ENCODE peak calls at places on chromosome 4, in seven cellular contexts. F is SK-N-SH, I is Panc1, O is HCT116, R is HepG2, E is H1, K is K562. B is an unnamed sample.

GRCh38 chr4:161252520-161253141 is 911.2 kb downstream of the FSTL5 start:
- DNase-seq in F (no peak), I (peak), O (peak), R (peak), E (no peak), K (peak), B (peak)

GRCh38 chr4:153209410-153209809 is 5.2 kb downstream of the TRIM2 start:
- DNase-seq in F (no peak), I (no peak), O (no peak), R (peak), E (no peak), K (no peak), B (no peak)

GRCh38 chr4:140052050-140052449 is 101.9 kb downstream of the MAML3 start:
- DNase-seq in F (no peak), I (peak), O (peak), R (peak), E (no peak), K (peak), B (no peak)

GRCh38 chr4:38069271-38069760 is 109.1 kb downstream of the PTTG2 start:
- DNase-seq in F (peak), I (no peak), O (no peak), R (no peak), E (no peak), K (peak), B (no peak)

GRCh38 chr4:54065282-54066087 is 1.1 kb upstream of the CHIC2 start:
- DNase-seq in F (no peak), I (no peak), O (no peak), R (no peak), E (no peak), K (peak), B (no peak)

GRCh38 chr4:11469900-11470708 is 41.4 kb upstream of the HS3ST1 start:
- DNase-seq in F (no peak), I (no peak), O (no peak), R (no peak), E (no peak), K (no peak), B (peak)

GRCh38 chr4:109065006-109065405 is 237.5 kb downstream of the COL25A1 start:
- DNase-seq in F (no peak), I (no peak), O (no peak), R (no peak), E (no peak), K (no peak), B (no peak)

GRCh38 chr4:37389967-37390580 is 145.5 kb downstream of the NWD2 start:
- DNase-seq in F (peak), I (peak), O (peak), R (peak), E (no peak), K (peak), B (no peak)

GRCh38 chr4:112916868-112917267 is 132.6 kb upstream of the ANK2 start:
- DNase-seq in F (no peak), I (no peak), O (no peak), R (no peak), E (no peak), K (no peak), B (no peak)

GRCh38 chr4:6560416-6561172 is 14.4 kb upstream of the MAN2B2 start:
- DNase-seq in F (no peak), I (no peak), O (no peak), R (no peak), E (no peak), K (no peak), B (no peak)

GRCh38 chr4:156571146-156571545 is 400.5 kb downstream of the PDGFC start:
- DNase-seq in F (no peak), I (no peak), O (no peak), R (no peak), E (no peak), K (no peak), B (no peak)

GRCh38 chr4:182179105-182179504 is 64.1 kb upstream of the TENM3 start:
- DNase-seq in F (peak), I (no peak), O (no peak), R (no peak), E (no peak), K (no peak), B (no peak)

GRCh38 chr4:48755287-48755686 is 24.8 kb downstream of the FRYL start:
- DNase-seq in F (no peak), I (no peak), O (no peak), R (no peak), E (no peak), K (no peak), B (no peak)

GRCh38 chr4:24650849-24651248 is 66.5 kb upstream of the DHX15 start:
- DNase-seq in F (no peak), I (no peak), O (no peak), R (no peak), E (no peak), K (no peak), B (no peak)

GRCh38 chr4:8199594-8200301 is 658 bp downstream of the SH3TC1 start:
- DNase-seq in F (no peak), I (no peak), O (no peak), R (no peak), E (no peak), K (no peak), B (no peak)

GRCh38 chr4:23945521-23946017 is 55.7 kb upstream of the PPARGC1A start:
- DNase-seq in F (no peak), I (no peak), O (no peak), R (peak), E (no peak), K (no peak), B (no peak)

GRCh38 chr4:184147858-184148799 is 69.5 kb downstream of the ENPP6 start:
- DNase-seq in F (no peak), I (no peak), O (no peak), R (no peak), E (no peak), K (no peak), B (no peak)

GRCh38 chr4:24763631-24764302 is 31.6 kb upstream of the SOD3 start:
- DNase-seq in F (no peak), I (no peak), O (no peak), R (no peak), E (no peak), K (no peak), B (no peak)

GRCh38 chr4:100189820-100190642 is at the start of gene DDIT4L:
- DNase-seq in F (peak), I (no peak), O (peak), R (no peak), E (no peak), K (peak), B (no peak)

GRCh38 chr4:128768373-128768996 is 41.0 kb upstream of the JADE1 start:
- DNase-seq in F (no peak), I (no peak), O (no peak), R (no peak), E (no peak), K (peak), B (no peak)

DNA sequence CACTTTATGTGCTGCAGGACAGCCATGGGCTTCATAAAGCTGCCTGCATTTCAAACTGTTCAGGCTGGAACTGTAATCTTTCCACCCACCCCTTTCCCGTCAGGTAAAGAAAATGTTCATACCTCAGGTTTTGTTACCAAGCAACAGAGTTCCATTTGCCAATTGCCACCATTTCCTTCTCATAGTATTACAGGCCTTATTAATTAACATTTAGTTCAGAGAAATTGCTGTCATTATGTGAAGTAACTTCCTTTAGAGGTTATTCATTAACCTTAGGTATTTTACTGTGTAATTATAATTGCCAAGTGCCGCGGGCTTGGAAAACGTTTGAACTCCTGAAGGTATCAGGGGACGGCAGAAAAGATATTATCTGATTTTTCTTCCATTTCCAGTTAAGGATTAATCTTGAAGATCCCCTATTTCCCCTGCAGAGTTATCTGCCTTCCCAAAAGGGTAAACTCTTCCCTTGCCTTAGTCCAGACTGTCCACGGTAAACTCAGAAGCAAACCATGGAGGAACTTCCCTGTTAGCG is 149.6 kb downstream of the SPRY1 start:
- DNase-seq in F (peak), I (no peak), O (no peak), R (peak), E (no peak), K (no peak), B (no peak)
- TF ChIP-seq SIN3A in F (no peak), I (no peak), O (no peak), R (no peak), E (no peak), K (no peak), B (no peak)

DNA sequence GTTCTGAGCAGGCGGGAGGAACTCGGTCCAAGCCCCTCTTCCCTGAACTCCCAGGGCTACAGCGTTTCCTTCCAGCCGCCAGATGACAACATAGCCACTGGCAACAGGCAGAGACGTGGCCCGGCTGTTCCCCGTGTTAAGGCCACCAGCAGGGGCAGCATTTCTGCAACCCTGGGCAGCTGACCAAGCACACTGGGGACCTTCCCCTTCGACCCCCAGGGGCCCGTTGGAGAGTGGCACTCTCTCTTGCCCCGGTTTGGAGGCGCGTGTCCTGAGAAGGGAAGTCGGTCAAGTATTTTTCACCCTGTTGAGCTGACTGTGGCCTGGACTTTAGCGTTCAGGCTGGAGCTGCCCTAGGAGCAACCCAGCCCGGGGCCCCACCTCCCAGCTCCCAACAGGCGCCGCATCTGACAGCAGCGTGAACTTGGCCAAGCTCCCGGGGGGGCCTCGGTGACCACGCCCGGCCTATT is 37.6 kb downstream of the ZBTB49 start:
- DNase-seq in F (peak), I (no peak), O (no peak), R (peak), E (peak), K (peak), B (no peak)
- TF ChIP-seq SIN3A in F (no peak), I (no peak), O (no peak), R (no peak), E (peak), K (no peak), B (no peak)

GRCh38 chr4:40621592-40622512 is 7.8 kb downstream of the RBM47 start:
- DNase-seq in F (no peak), I (peak), O (peak), R (peak), E (peak), K (peak), B (peak)
- TF ChIP-seq SIN3A in F (no peak), I (no peak), O (peak), R (no peak), E (no peak), K (no peak), B (no peak)

GRCh38 chr4:59179372-59179771 is 2020.8 kb upstream of the ADGRL3 start:
- DNase-seq in F (no peak), I (no peak), O (no peak), R (no peak), E (no peak), K (no peak), B (no peak)

GRCh38 chr4:59180969-59181368 is 2019.2 kb upstream of the ADGRL3 start:
- DNase-seq in F (no peak), I (no peak), O (no peak), R (no peak), E (no peak), K (no peak), B (no peak)

GRCh38 chr4:59175588-59175987 is 2024.5 kb upstream of the ADGRL3 start:
- DNase-seq in F (no peak), I (no peak), O (no peak), R (no peak), E (no peak), K (no peak), B (no peak)

DNA sequence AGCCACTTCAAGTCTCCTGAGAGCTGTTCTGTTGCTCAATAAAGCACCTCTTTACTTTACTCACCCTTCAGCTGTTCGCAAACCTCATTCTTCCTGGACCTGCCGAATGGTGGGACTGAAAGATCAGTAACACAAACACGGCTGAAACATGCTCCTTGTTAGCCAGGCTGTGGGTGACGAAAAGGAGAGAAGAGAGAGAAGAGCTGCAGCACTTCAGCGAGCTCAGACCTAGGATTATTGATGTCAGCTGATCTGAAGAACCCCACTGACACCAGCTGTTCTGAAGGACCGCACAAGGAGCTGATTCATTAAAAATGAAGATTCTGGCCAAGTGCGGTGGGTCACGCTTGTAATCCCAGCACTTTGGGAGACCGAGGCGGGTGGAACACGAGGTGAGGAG is 2020.0 kb upstream of the ADGRL3 start:
- DNase-seq in F (no peak), I (no peak), O (no peak), R (no peak), E (no peak), K (no peak), B (no peak)
- TF ChIP-seq SIN3A in F (no peak), I (no peak), O (no peak), R (no peak), E (no peak), K (no peak), B (no peak)

DNA sequence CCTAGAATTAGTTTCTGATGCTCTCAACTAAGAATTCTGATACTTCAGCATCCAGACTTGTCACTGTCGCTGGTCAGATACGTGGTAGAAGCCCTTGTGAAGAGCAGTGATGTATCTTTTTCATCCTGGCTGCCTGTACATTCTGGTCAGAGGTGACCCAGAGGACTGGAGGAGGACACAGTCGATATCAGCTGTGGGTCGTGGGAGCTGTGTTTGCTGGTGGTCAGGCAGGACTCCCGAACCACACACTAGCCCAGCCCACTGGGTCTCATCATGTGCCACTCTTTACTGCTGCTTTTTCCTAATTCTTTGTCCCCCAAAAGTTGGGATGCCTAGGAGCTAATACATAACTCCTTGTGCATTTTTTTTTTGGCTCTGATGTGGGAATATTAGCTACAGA is 6.5 kb downstream of the DCUN1D4 start:
- DNase-seq in F (no peak), I (no peak), O (no peak), R (no peak), E (no peak), K (no peak), B (no peak)
- TF ChIP-seq SIN3A in F (no peak), I (no peak), O (no peak), R (no peak), E (no peak), K (no peak), B (no peak)

GRCh38 chr4:119149110-119149509 is 13.5 kb downstream of the MYOZ2 start:
- DNase-seq in F (no peak), I (no peak), O (no peak), R (no peak), E (no peak), K (no peak), B (no peak)
- TF ChIP-seq SIN3A in F (no peak), I (no peak), O (no peak), R (no peak), E (no peak), K (no peak), B (no peak)

B was measured in GM12878.